ENCODE peak calls at places on chromosomes 11 and 22, in five cellular contexts. S, A, X, H and K are unnamed samples.

GRCh38 chr22:46024136-46024840 is 47.3 kb upstream of the WNT7B start:
- DNase-seq in X (no peak), S (no peak), H (no peak), A (no peak), K (no peak)

GRCh38 chr22:46007848-46008261 is 30.9 kb upstream of the WNT7B start:
- DNase-seq in X (peak; percentile 89), A (no peak), H (no peak), S (peak; percentile 33), K (peak; percentile 59)

GRCh38 chr11:84247931-84248330 is 961.8 kb upstream of the CCDC90B start:
- DNase-seq in X (no peak), A (no peak), S (no peak), H (no peak), K (peak; percentile 5)

GRCh38 chr11:3199537-3200295 is 18.9 kb downstream of the MRGPRG start:
- DNase-seq in X (no peak), H (no peak), A (no peak), S (no peak), K (no peak)

GRCh38 chr22:20926243-20926642 is 9.0 kb downstream of the CRKL start:
- DNase-seq in H (no peak), A (no peak), S (no peak), X (no peak), K (no peak)

GRCh38 chr11:28491431-28491830 is 383.2 kb downstream of the METTL15 start:
- DNase-seq in A (no peak), H (no peak), X (no peak), S (no peak), K (peak; percentile 6)

GRCh38 chr11:14906614-14907392 is 14.8 kb upstream of the CYP2R1 start:
- DNase-seq in H (no peak), S (no peak), A (peak; percentile 8), X (no peak), K (no peak)

GRCh38 chr11:11382858-11383532 is 29.9 kb upstream of the CSNK2A3 start:
- DNase-seq in H (no peak), X (no peak), A (no peak), S (peak; percentile 38), K (peak; percentile 63)

GRCh38 chr11:1534171-1534570 is 37.9 kb downstream of the DUSP8 start:
- DNase-seq in S (no peak), X (no peak), H (no peak), A (no peak), K (no peak)

GRCh38 chr22:19943665-19944026 is 2.0 kb upstream of the TXNRD2 start:
- DNase-seq in S (peak; percentile 83), A (no peak), X (no peak), H (no peak), K (peak; percentile 83)

GRCh38 chr11:12117200-12117995 is 7.0 kb downstream of the MICAL2 start:
- DNase-seq in X (peak; percentile 79), A (no peak), S (peak; percentile 84), H (no peak), K (peak; percentile 61)

GRCh38 chr11:83115992-83116641 is 40.8 kb upstream of the PCF11 start:
- DNase-seq in X (no peak), S (no peak), H (no peak), A (no peak), K (no peak)
- H3K4me3 ChIP-seq in X (no peak overlapping the region), S (no peak overlapping the region), H (no peak overlapping the region), A (no peak overlapping the region), K (no peak overlapping the region)

DNA sequence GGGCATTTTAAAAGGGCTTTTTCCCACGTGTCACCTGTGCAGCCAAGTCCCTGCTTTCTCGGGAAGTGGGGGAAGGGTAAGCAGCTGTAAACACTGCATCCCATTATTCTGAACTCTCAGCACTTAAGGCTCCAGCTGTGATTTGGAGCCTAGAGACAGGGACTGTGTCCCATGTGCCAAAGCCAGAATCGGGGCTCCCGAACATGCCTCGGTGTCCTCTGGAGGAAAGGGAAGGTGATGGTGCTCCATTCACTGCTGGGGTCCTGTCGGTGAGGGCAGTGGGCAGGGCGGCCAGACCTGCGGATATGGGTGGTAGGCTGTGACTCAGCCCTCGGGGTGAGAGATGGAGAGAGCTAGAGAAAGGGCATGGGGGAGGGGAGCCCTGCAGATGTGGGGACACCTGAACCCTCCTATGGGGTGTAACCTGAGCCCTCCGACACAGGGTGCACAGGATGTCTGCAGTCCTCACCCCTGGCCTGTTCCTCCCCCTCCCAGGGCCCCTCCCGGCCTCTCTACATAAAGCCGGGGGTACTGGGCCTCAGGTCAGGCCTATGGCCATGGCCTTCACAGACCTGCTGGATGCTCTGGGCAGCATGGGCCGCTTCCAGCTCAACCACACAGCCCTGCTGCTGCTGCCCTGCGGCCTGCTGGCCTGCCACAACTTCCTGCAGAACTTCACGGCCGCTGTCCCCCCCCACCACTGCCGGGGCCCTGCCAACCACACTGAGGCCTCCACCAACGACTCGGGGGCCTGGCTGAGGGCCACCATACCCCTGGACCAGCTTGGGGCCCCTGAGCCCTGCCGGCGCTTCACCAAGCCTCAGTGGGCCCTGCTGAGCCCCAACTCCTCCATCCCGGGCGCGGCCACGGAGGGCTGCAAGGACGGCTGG is 31.8 kb downstream of the CAPN1 start:
- DNase-seq in H (no peak), X (no peak), A (no peak), S (no peak), K (peak; percentile 20)
- H3K4me3 ChIP-seq in H (no peak overlapping the region), X (no peak overlapping the region), A (no peak overlapping the region), S (no peak overlapping the region), K (no peak overlapping the region)

DNA sequence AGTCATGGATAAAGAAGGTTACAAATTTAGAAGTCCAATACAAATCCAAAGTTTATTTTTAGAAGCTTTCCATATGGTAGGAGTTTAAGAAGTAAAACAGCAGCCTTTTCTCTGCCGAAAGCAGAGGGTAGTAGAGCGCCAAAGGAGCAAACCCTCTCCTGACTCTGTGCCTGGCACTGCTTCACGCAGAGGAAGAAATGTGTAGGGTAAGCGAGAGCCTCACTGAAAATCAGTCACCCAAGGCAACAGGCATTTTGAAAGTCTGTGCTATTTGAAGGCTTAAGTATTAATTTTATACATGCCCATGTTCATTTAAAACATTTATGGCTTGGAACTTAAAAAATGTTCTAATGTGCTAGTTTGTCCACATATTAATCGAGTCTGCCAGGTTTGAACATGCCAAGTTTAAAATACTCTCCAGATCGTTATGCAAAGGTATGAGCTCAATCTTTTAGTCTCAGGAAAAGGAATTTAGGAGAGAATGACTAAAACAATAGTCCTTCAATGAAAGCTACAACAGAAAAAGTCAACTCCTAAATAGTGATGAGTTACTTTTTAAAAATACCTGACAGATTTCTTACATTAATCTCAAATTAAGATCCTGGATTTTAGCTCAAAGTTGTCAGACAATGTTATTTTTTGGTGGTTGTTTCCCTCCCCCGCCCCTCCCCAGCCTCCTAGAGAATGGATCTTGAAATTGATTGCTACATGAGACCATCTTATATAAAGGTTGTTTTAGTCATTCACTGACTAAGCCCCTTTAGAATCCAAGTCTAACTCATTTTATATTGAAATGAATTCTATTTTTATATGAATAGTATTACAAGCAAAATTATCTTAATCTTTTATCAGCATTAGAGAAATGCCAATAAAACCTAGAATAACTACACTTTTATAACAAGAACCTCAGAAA is 38.7 kb downstream of the MRTFA start:
- DNase-seq in A (no peak), S (no peak), X (no peak), H (no peak), K (peak; percentile 27)
- H3K4me3 ChIP-seq in A (no peak overlapping the region), S (no peak overlapping the region), X (no peak overlapping the region), H (no peak overlapping the region), K (no peak overlapping the region)

GRCh38 chr11:20668844-20669832 is at the start of gene NELL1:
- DNase-seq in H (no peak), X (no peak), A (peak; percentile 3), S (no peak), K (peak; percentile 2)

GRCh38 chr11:20671856-20672546 is 2.6 kb downstream of the NELL1 start:
- DNase-seq in X (no peak), S (no peak), A (no peak), H (no peak), K (peak; percentile 4)

GRCh38 chr11:20670932-20671403 is 1.6 kb downstream of the NELL1 start:
- DNase-seq in H (no peak), A (no peak), S (no peak), X (no peak), K (no peak)

GRCh38 chr11:20668410-20668809 is 976 bp upstream of the NELL1 start:
- DNase-seq in H (no peak), X (no peak), A (no peak), S (no peak), K (no peak)

DNA sequence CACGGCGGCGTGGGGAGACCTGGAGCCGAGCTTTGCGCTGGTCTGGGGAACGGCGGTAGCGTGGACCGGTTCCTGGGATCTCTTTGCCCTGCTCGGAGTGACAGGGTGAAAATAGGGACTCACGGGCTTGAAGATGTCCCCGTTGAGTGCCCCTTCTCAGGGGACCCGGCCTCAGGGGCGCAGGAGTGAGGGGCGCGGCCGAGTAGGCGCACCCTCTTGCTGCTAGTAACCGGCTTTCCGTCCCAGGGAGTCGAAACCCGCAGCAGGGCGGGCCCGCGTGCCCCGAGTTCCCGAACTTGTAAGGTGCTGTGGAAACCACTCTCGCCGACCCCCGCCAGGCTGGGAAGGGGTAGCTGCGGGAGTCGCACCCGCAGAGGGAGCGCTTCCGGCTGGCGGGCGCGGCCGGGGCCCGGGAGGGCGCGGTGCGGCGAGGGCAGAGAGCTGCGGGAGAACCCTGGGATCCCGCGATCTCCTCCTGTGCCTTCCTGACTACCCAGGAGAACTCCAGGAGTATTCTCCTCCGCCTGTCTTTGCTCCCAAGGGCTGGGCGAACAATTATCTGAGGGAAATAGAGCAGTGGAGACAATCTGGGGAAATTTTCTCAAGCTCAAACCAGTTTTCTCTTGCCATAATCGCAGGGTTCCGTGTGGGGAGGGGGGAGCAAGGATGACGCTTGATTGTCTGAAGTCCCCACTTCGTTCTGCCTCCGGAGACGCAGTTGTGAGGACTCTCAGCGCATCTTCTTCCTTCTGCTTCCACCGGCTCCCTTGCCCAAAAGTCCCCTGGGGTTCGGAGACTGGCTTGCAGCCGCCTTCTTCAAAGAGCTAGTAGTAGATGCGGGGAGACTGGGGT is 673 bp downstream of the NELL1 start:
- DNase-seq in S (no peak), A (peak; percentile 8), X (no peak), H (no peak), K (no peak)
- H3K4me3 ChIP-seq in S (no peak overlapping the region), A (no peak overlapping the region), X (no peak overlapping the region), H (no peak overlapping the region), K (no peak overlapping the region)